ENCODE peak calls at places on chromosome 5, in seven cellular contexts. One of them, this sample, is unnamed.
A peak's percentile ranks its signal among the peaks of the same experiment; 100 is the strongest.

GRCh38 chr5:179734536-179735164 is 2.0 kb downstream of the MAML1 start:
- DNase-seq in GM12878: no peak
- DNase-seq in HEK293T: no peak
- DNase-seq in H1: no peak
- DNase-seq in K562: peak; percentile 32
- DNase-seq in HepG2: no peak
- DNase-seq in HCT116: no peak
- DNase-seq in this sample: no peak

GRCh38 chr5:30106596-30106995 is 1086.9 kb upstream of the CDH6 start:
- DNase-seq in GM12878: no peak
- DNase-seq in HEK293T: no peak
- DNase-seq in H1: no peak
- DNase-seq in K562: no peak
- DNase-seq in HepG2: no peak
- DNase-seq in HCT116: no peak
- DNase-seq in this sample: no peak

GRCh38 chr5:144191998-144192397 is 21.3 kb downstream of the KCTD16 start:
- DNase-seq in GM12878: peak; percentile 73
- DNase-seq in HEK293T: peak; percentile 25
- DNase-seq in H1: no peak
- DNase-seq in K562: peak; percentile 23
- DNase-seq in HepG2: peak; percentile 42
- DNase-seq in HCT116: peak; percentile 65
- DNase-seq in this sample: no peak

GRCh38 chr5:167916261-167916660 is 375.2 kb upstream of the WWC1 start:
- DNase-seq in GM12878: no peak
- DNase-seq in HEK293T: no peak
- DNase-seq in H1: no peak
- DNase-seq in K562: no peak
- DNase-seq in HepG2: no peak
- DNase-seq in HCT116: no peak
- DNase-seq in this sample: no peak

GRCh38 chr5:175658299-175659145 is 651 bp downstream of the HRH2 start:
- DNase-seq in GM12878: no peak
- DNase-seq in HEK293T: no peak
- DNase-seq in H1: no peak
- DNase-seq in K562: no peak
- DNase-seq in HepG2: no peak
- DNase-seq in HCT116: no peak
- DNase-seq in this sample: peak; percentile 52

GRCh38 chr5:166845044-166845443 is 1446.4 kb upstream of the WWC1 start:
- DNase-seq in GM12878: no peak
- DNase-seq in HEK293T: peak; percentile 21
- DNase-seq in H1: no peak
- DNase-seq in K562: peak; percentile 5
- DNase-seq in HepG2: no peak
- DNase-seq in HCT116: no peak
- DNase-seq in this sample: peak; percentile 28

GRCh38 chr5:36788365-36788764 is 88.2 kb upstream of the NIPBL start:
- DNase-seq in GM12878: no peak
- DNase-seq in HEK293T: no peak
- DNase-seq in H1: no peak
- DNase-seq in K562: no peak
- DNase-seq in HepG2: no peak
- DNase-seq in HCT116: no peak
- DNase-seq in this sample: no peak

GRCh38 chr5:111280282-111280901 is 56.2 kb downstream of the CAMK4 start:
- DNase-seq in GM12878: no peak
- DNase-seq in HEK293T: no peak
- DNase-seq in H1: no peak
- DNase-seq in K562: no peak
- DNase-seq in HepG2: no peak
- DNase-seq in HCT116: no peak
- DNase-seq in this sample: no peak

GRCh38 chr5:156036640-156037039 is 290.3 kb upstream of the SGCD start:
- DNase-seq in GM12878: no peak
- DNase-seq in HEK293T: no peak
- DNase-seq in H1: no peak
- DNase-seq in K562: no peak
- DNase-seq in HepG2: no peak
- DNase-seq in HCT116: no peak
- DNase-seq in this sample: no peak

GRCh38 chr5:65774346-65774745 is 52.3 kb downstream of the NLN start:
- DNase-seq in GM12878: no peak
- DNase-seq in HEK293T: no peak
- DNase-seq in H1: no peak
- DNase-seq in K562: no peak
- DNase-seq in HepG2: no peak
- DNase-seq in HCT116: no peak
- DNase-seq in this sample: no peak

GRCh38 chr5:62138607-62139006 is 167.4 kb upstream of the KIF2A start:
- DNase-seq in GM12878: no peak
- DNase-seq in HEK293T: peak; percentile 10
- DNase-seq in H1: peak; percentile 15
- DNase-seq in K562: no peak
- DNase-seq in HepG2: no peak
- DNase-seq in HCT116: no peak
- DNase-seq in this sample: peak; percentile 64

DNA sequence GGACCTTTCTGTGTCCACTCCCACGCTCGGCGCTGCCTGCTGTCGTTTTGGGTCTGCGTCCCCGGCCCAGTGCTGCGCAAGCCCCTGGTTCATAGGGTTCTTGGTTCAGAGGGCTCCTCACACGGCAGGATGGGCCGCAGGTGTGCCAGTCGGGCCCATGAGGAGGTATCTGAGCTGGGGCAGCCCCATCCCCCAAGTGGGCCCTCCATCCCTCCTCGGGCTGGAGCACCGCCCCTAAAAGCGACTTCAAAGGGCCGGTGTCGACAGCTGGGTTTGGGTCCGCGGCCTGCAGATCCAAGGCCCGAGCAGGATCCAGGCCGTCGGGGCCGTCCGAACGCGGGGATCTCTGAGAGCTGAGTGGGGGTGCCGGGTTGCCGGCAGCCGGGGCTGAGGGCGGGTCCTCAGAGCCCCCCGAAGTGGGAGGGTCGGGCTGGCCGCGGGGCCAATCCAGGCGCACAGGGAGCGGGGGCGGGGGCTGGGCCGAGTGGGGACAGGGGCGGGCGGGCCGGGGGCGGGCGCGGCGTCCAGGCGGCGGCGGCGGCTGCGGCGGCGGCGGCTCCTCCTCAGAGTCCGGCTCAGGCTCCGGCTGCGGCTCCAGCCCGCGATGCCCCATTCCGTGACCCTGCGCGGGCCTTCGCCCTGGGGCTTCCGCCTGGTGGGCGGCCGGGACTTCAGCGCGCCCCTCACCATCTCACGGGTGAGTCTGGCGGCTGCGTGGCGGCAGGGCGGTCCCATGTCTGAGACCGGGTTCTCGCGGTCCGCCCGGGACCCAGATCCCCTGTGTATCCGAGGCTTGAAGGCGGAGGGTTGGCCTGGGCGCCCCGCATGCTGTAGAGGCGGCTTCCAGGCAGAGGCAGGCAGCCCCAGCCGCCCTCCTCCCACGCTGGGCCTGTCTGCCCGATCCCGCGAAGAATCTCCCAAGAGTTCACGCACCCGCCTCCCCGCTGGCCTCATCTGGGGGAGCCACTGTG is at the start of gene PDLIM4:
- DNase-seq in GM12878: no peak
- DNase-seq in HEK293T: peak; percentile 56
- DNase-seq in H1: no peak
- DNase-seq in K562: peak; percentile 56
- DNase-seq in HepG2: no peak
- DNase-seq in HCT116: no peak
- DNase-seq in this sample: peak; percentile 81
- TF ChIP-seq SP1 in GM12878: no peak
- TF ChIP-seq SP1 in HEK293T: no peak
- TF ChIP-seq SP1 in H1: no peak
- TF ChIP-seq SP1 in K562: no peak
- TF ChIP-seq SP1 in HepG2: no peak
- TF ChIP-seq SP1 in HCT116: no peak
- TF ChIP-seq SP1 in this sample: peak; percentile 66

GRCh38 chr5:142003266-142003800 is 9.5 kb downstream of the GNPDA1 start:
- DNase-seq in GM12878: no peak
- DNase-seq in HEK293T: no peak
- DNase-seq in H1: no peak
- DNase-seq in K562: no peak
- DNase-seq in HepG2: no peak
- DNase-seq in HCT116: no peak
- DNase-seq in this sample: no peak
- TF ChIP-seq SP1 in GM12878: no peak
- TF ChIP-seq SP1 in HEK293T: no peak
- TF ChIP-seq SP1 in H1: no peak
- TF ChIP-seq SP1 in K562: no peak
- TF ChIP-seq SP1 in HepG2: no peak
- TF ChIP-seq SP1 in HCT116: no peak
- TF ChIP-seq SP1 in this sample: no peak

GRCh38 chr5:173885481-173886010 is 2.6 kb upstream of the CPEB4 start:
- DNase-seq in GM12878: no peak
- DNase-seq in HEK293T: no peak
- DNase-seq in H1: no peak
- DNase-seq in K562: peak; percentile 85
- DNase-seq in HepG2: no peak
- DNase-seq in HCT116: no peak
- DNase-seq in this sample: no peak
- TF ChIP-seq SP1 in GM12878: no peak
- TF ChIP-seq SP1 in HEK293T: no peak
- TF ChIP-seq SP1 in H1: no peak
- TF ChIP-seq SP1 in K562: no peak
- TF ChIP-seq SP1 in HepG2: no peak
- TF ChIP-seq SP1 in HCT116: no peak
- TF ChIP-seq SP1 in this sample: no peak

GRCh38 chr5:32312194-32312681 is 501 bp downstream of the MTMR12 start:
- DNase-seq in GM12878: no peak
- DNase-seq in HEK293T: peak; percentile 52
- DNase-seq in H1: no peak
- DNase-seq in K562: peak; percentile 66
- DNase-seq in HepG2: no peak
- DNase-seq in HCT116: no peak
- DNase-seq in this sample: peak; percentile 44
- TF ChIP-seq SP1 in GM12878: no peak
- TF ChIP-seq SP1 in HEK293T: no peak
- TF ChIP-seq SP1 in H1: no peak
- TF ChIP-seq SP1 in K562: no peak
- TF ChIP-seq SP1 in HepG2: no peak
- TF ChIP-seq SP1 in HCT116: no peak
- TF ChIP-seq SP1 in this sample: no peak

GRCh38 chr5:140178482-140179116 is 3.6 kb downstream of the CYSTM1 start:
- DNase-seq in GM12878: no peak
- DNase-seq in HEK293T: no peak
- DNase-seq in H1: no peak
- DNase-seq in K562: no peak
- DNase-seq in HepG2: no peak
- DNase-seq in HCT116: no peak
- DNase-seq in this sample: no peak

GRCh38 chr5:140181525-140181924 is 6.5 kb downstream of the CYSTM1 start:
- DNase-seq in GM12878: no peak
- DNase-seq in HEK293T: no peak
- DNase-seq in H1: no peak
- DNase-seq in K562: no peak
- DNase-seq in HepG2: no peak
- DNase-seq in HCT116: no peak
- DNase-seq in this sample: no peak

GRCh38 chr5:140182075-140182709 is 7.2 kb downstream of the CYSTM1 start:
- DNase-seq in GM12878: no peak
- DNase-seq in HEK293T: no peak
- DNase-seq in H1: no peak
- DNase-seq in K562: no peak
- DNase-seq in HepG2: no peak
- DNase-seq in HCT116: no peak
- DNase-seq in this sample: no peak

GRCh38 chr5:140182803-140183367 is 7.9 kb downstream of the CYSTM1 start:
- DNase-seq in GM12878: no peak
- DNase-seq in HEK293T: no peak
- DNase-seq in H1: no peak
- DNase-seq in K562: peak; percentile 61
- DNase-seq in HepG2: no peak
- DNase-seq in HCT116: no peak
- DNase-seq in this sample: no peak

DNA sequence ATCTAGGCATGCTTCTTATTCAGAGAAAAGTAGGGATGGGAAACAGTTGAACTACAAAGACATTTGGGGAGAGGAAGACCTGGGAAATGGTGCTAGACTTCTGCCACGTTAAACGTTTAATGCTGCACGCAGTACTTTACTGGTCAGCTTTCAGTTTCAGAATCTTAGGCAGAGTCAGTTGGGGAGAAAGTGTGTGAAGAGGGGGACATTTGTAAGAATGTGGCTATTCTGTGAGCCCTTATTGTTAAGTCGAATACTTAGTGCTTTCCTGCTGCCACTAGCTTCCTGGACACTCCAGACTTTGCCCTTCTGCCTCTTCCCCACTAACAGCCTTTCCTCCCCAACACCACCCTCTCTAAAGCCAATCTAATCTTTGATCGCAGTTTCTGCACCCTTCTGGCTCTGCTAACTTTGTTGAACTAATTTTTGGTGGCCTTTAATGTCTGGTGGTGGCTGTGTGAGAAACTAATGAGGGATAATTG is 6.1 kb downstream of the CYSTM1 start:
- DNase-seq in GM12878: peak; percentile 33
- DNase-seq in HEK293T: no peak
- DNase-seq in H1: no peak
- DNase-seq in K562: no peak
- DNase-seq in HepG2: peak; percentile 54
- DNase-seq in HCT116: no peak
- DNase-seq in this sample: no peak
- TF ChIP-seq SP1 in GM12878: no peak
- TF ChIP-seq SP1 in HEK293T: no peak
- TF ChIP-seq SP1 in H1: no peak
- TF ChIP-seq SP1 in K562: no peak
- TF ChIP-seq SP1 in HepG2: no peak
- TF ChIP-seq SP1 in HCT116: no peak
- TF ChIP-seq SP1 in this sample: no peak

DNA sequence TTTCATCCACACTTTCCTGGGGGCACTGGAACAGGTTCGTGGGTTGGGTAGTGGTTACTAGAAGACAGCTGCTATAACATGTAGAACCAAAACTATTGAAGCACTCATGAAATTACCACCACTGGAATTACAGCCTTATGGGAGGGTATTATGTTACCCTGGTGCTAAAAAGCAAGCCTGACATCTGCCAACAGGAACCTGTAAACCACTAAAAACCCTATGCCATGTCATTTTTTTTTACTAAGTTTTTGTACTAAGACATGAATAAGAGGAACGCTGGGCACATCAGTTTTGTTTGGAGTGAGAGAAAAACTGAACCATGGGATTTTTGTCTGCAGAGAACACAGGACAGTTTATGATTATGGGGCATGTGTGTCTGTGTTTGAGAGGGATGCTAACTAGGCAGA is 4.8 kb upstream of the CCL28 start:
- DNase-seq in GM12878: no peak
- DNase-seq in HEK293T: no peak
- DNase-seq in H1: no peak
- DNase-seq in K562: no peak
- DNase-seq in HepG2: no peak
- DNase-seq in HCT116: no peak
- DNase-seq in this sample: no peak
- TF ChIP-seq SP1 in GM12878: no peak
- TF ChIP-seq SP1 in HEK293T: no peak
- TF ChIP-seq SP1 in H1: no peak
- TF ChIP-seq SP1 in K562: no peak
- TF ChIP-seq SP1 in HepG2: no peak
- TF ChIP-seq SP1 in HCT116: no peak
- TF ChIP-seq SP1 in this sample: no peak